ENCODE peak calls at places on chromosomes 13 and 19, in eight cellular contexts. B is tibial artery, E is breast epithelium, W is cardiac muscle cell, U is A549, Y is neural progenitor cell, Q is colonic mucosa, F is hepatocyte. H is an unnamed sample. For H3K4me1, the result is how much of the 10 kb centered on the place peaks cover.

GRCh38 chr19:5814847-5815246 is 10.0 kb downstream of the NRTN start:
- DNase-seq in E (no peak), F (no peak), U (no peak), Y (no peak), Q (no peak), W (no peak), B (no peak), H (no peak)

GRCh38 chr13:77563110-77563509 is 27.6 kb downstream of the SCEL start:
- DNase-seq in F (peak), Q (no peak), W (peak), B (no peak), Y (no peak), U (no peak), E (no peak), H (no peak)

GRCh38 chr19:49468746-49469447 is 5.1 kb upstream of the FLT3LG start:
- DNase-seq in W (peak), F (peak), B (peak), U (peak), Y (peak), Q (peak), E (no peak), H (peak)

GRCh38 chr19:46221981-46222610 is 7.4 kb upstream of the IGFL1 start:
- DNase-seq in F (peak), W (peak), U (peak), E (peak), Y (no peak), B (peak), Q (no peak), H (peak)

GRCh38 chr13:27171244-27171829 is at the start of gene USP12:
- DNase-seq in F (peak), B (no peak), U (no peak), W (peak), E (peak), Q (no peak), Y (no peak), H (no peak)

GRCh38 chr19:8304841-8305621 is 3.1 kb downstream of the CD320 start:
- DNase-seq in U (no peak), E (peak), Q (peak), W (no peak), Y (peak), B (no peak), F (peak), H (peak)

GRCh38 chr13:61040180-61040579 is 375.5 kb downstream of the PCDH20 start:
- DNase-seq in U (no peak), W (no peak), Q (no peak), B (no peak), Y (no peak), F (no peak), E (no peak), H (no peak)

GRCh38 chr13:91166714-91167511 is 180.6 kb upstream of the MIR17HG start:
- DNase-seq in Q (no peak), F (no peak), B (no peak), U (no peak), E (no peak), Y (no peak), W (no peak), H (no peak)

GRCh38 chr13:106533101-106533939 is 2.1 kb downstream of the EFNB2 start:
- DNase-seq in E (peak), Q (peak), Y (peak), W (peak), B (peak), U (peak), F (peak), H (peak)

GRCh38 chr19:33366917-33367316 is 6.6 kb upstream of the CEBPG start:
- DNase-seq in W (no peak), Q (peak), F (no peak), B (no peak), U (no peak), E (no peak), Y (no peak), H (no peak)

GRCh38 chr19:48636859-48637448 is at the start of gene DBP:
- DNase-seq in Y (no peak), U (peak), B (peak), F (peak), Q (no peak), E (no peak), W (peak), H (no peak)

GRCh38 chr13:50911051-50911690 is 1.6 kb downstream of the RNASEH2B start:
- DNase-seq in U (no peak), Y (peak), E (no peak), F (no peak), Q (no peak), W (peak), B (no peak), H (no peak)

GRCh38 chr19:50417138-50417849 is 1.4 kb upstream of the SPIB start:
- DNase-seq in U (peak), B (no peak), Q (peak), Y (no peak), W (no peak), E (no peak), F (peak), H (peak)

GRCh38 chr13:30660796-30661195 is 43.1 kb downstream of the USPL1 start:
- DNase-seq in Y (no peak), W (peak), E (no peak), F (no peak), B (no peak), U (no peak), Q (no peak), H (no peak)
- H3K4me1 ChIP-seq in Y (under half), W (under half), E (under half), F (under half), B (under half), U (under half), Q (under half), H (under half)

DNA sequence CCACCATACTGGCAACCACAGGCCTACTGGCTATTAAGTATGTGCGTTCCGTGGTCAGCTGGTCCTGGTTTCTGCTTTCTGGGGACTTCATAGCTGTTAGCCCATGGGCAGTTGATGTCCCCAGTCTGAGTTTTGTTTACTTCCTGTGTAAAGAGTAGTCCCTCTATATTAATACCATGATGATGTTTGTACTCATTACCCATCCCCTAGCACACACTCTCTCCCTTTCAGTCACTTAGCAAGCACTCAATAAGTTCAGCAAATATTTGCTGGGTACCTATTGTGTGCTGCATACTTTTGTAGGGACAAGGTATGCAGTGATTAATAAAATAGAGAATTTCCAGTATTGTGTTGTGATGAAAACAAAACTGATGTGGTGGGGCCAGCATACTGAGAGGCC is 6.4 kb upstream of the MIA start:
- DNase-seq in U (no peak), B (no peak), E (no peak), Q (no peak), F (no peak), Y (no peak), W (no peak), H (no peak)
- H3K27ac ChIP-seq in U (no peak), B (no peak), E (no peak), Q (no peak), F (no peak), Y (no peak), W (no peak), H (no peak)

GRCh38 chr19:17391371-17392151 is 2.4 kb downstream of the CCDC194 start:
- DNase-seq in E (no peak), B (no peak), W (peak), F (no peak), U (no peak), Q (no peak), Y (peak), H (no peak)
- TF ChIP-seq CTCF in E (no peak), B (no peak), W (no peak), F (no peak), U (no peak), Q (no peak), Y (no peak), H (no peak)

DNA sequence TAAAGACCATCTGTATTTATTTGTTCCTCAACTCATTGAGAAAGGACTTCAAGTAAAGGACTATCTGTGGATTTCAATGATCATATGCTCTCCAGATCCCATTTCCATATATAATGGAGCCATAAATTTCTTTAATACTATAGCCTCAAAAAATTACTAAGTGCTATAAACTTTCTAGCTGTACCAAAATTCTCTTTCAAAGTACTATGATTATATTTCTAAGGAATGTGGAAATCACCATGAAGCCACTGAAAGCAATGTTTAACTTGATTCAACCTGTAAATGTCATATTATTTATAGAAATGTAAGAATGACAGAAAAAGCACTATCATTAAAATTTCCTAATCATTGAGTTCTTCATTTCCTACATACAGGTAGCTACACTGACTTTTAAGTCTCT is 20.7 kb downstream of the TBC1D4 start:
- DNase-seq in B (no peak), W (no peak), F (no peak), Y (no peak), E (no peak), U (no peak), Q (no peak), H (no peak)
- H3K4me1 ChIP-seq in B (under half), W (under half), F (under half), Y (under half), E (under half), U (under half), Q (under half), H (under half)

GRCh38 chr13:23509781-23510543 is 60.2 kb upstream of the TNFRSF19 start:
- DNase-seq in F (no peak), U (no peak), E (no peak), B (no peak), Y (no peak), Q (no peak), W (peak), H (no peak)
- H3K27ac ChIP-seq in F (no peak), U (no peak), E (no peak), B (no peak), Y (no peak), Q (no peak), W (peak), H (no peak)

GRCh38 chr19:1281270-1281894 is 4.3 kb upstream of the EFNA2 start:
- DNase-seq in Q (no peak), E (no peak), B (no peak), F (no peak), U (no peak), Y (no peak), W (no peak), H (no peak)

GRCh38 chr19:1278713-1279112 is 3.4 kb downstream of the FAM174C start:
- DNase-seq in Y (no peak), E (no peak), U (no peak), F (no peak), W (no peak), Q (no peak), B (no peak), H (no peak)

GRCh38 chr19:1280588-1281269 is 4.9 kb upstream of the EFNA2 start:
- DNase-seq in Q (no peak), U (no peak), F (no peak), Y (no peak), B (no peak), W (no peak), E (no peak), H (no peak)

GRCh38 chr19:1279261-1279660 is 3.9 kb downstream of the FAM174C start:
- DNase-seq in B (no peak), Q (no peak), W (no peak), Y (no peak), U (no peak), E (no peak), F (no peak), H (no peak)

DNA sequence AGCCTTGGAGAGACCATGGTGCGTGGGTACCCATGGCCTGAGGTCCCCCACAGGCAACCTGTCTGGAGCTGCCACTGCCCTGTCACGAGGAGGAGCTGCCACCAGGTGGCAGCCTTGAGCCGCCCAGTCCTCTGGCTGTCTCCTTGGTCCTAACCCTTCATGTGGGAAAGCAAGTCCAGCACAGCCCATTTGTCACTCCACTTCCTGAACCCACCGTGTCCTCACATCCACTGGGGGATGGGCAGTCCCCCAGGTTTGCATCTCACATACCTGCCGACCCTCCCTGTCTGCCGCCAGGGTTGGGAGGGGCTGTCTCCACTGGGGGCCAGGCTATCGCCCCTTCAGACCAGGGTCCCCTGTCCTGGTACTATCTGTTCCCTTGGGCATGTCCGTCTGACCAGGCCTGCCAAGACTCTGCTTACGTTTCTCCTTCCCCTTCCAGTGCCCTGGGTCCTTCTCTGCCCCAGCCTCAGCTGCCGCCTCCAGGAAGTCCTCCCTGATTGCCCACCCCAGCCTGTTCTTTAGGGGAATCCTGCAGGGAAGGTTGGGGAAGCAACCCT is 4.5 kb downstream of the FAM174C start:
- DNase-seq in Y (peak), W (peak), Q (peak), B (peak), E (peak), U (peak), F (peak), H (peak)
- TF ChIP-seq CTCF in Y (peak), W (peak), Q (peak), B (peak), E (peak), U (peak), F (peak), H (peak)

DNA sequence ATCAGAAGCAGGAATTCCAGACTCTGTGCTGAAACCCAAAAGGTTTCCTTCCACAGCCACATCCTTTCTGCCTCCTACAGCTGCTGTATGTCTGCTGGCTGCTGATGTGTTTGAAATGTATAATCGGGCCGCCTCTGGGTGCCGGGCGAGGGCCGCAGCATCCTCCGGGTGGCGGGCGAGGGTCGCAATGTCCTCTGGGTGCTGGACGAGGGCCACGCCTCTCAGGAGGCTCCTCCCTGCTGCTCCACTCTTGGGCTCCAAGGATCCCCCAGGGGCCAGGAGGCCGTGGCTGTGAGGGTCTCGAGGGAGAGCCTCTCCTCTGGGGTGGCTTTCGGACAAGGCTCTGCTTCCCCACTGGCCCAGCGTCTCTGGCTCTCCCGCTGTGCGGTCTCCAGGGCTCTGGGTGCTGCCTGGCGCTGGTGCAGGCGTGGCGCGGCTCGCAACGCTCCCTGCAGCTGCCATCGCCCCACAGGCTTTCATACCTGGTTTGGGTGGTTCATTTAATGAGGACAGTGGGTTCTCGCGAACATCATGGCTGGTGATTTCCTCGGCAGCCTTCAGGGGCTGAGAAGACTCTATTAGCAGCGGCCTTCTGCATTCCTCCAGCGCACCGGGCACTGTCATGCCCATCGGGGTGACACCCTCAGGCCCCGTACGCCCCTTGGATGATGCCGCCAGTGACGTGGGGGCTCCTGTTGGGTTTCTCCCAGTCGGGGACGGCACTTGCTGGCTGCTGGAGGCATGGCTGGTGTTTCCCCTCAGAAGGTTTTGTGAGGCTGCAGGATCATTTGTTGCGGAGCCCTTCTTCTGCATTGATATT is 41.8 kb upstream of the GRTP1 start:
- DNase-seq in Q (no peak), Y (no peak), W (no peak), B (no peak), U (no peak), E (no peak), F (no peak), H (no peak)
- H3K4me1 ChIP-seq in Q (under half), Y (under half), W (under half), B (under half), U (under half), E (under half), F (under half), H (under half)

GRCh38 chr13:112074139-112074710 is 7.3 kb downstream of the SOX1 start:
- DNase-seq in W (no peak), Y (peak), U (no peak), Q (no peak), B (no peak), E (no peak), F (no peak), H (no peak)

GRCh38 chr13:112072531-112073244 is 5.7 kb downstream of the SOX1 start:
- DNase-seq in Y (peak), B (no peak), W (peak), E (no peak), U (no peak), F (no peak), Q (no peak), H (no peak)

GRCh38 chr13:112071902-112072530 is 5.1 kb downstream of the SOX1 start:
- DNase-seq in Q (no peak), B (no peak), Y (peak), F (no peak), U (no peak), E (no peak), W (no peak), H (no peak)

GRCh38 chr13:112071011-112071901 is 4.3 kb downstream of the SOX1 start:
- DNase-seq in Y (peak), F (no peak), U (no peak), E (no peak), B (no peak), Q (no peak), W (no peak), H (no peak)

DNA sequence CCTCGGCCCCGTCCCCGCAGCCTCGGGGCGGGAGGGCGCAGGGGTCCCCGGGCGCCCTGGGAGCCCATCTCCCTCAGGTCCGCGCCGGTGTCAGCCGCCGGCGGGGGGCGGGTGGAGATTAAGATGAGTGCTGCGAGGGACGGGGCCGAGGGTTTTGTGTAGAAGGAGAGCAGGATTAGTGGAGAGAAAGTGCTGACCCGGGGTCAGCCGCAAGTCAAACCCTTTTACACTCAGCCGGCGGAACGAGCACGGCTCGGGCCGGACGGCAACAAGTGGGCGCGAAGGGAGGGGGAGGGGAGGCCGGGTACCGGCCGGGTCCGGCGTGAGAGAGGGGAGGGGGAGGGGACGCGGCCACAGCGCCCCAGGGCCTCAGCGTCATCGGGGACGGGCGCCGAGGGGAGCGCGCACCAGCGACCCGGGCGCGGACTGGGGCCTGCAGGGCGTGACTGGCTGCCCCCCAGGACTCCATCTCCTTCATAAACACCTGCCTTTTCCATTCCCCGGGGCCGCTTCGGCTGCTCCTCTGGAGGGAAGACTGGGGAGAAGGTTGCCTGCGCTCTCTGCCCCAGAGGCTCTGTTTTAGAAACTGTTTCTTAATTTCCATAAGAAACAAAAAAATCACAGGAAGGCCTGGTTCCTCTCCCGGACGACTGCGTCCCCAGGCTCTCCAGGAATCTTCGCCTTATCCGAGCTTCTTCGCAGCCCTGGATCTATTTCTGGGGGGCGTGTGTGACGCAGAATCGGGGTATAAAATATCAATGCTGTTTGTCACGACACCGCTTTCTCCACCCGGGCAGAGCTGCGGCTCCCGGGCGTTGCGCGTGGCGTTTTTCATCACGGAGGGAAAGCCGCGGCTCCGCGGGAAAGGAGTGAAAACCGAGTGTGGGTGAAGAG is 6.5 kb downstream of the SOX1 start:
- DNase-seq in F (no peak), B (no peak), U (no peak), Q (no peak), E (no peak), Y (peak), W (peak), H (no peak)
- H3K27ac ChIP-seq in F (no peak), B (no peak), U (no peak), Q (no peak), E (no peak), Y (peak), W (no peak), H (no peak)